ENCODE peak calls at places on chromosomes 7 and 10, in nine cellular contexts. R is CD8-positive, alpha-beta T cell; F is neuronal stem cell; T is upper lobe of right lung; J is left lung; W is IMR-90; Y is naive thymus-derived CD4-positive, alpha-beta T cell; D is mammary epithelial cell; A is fibroblast of lung. O is an unnamed sample. For H3K4me1, the result is how much of the 10 kb centered on the place peaks cover.

GRCh38 chr7:69677054-69677847 is 79.0 kb downstream of the AUTS2 start:
- DNase-seq in T (no peak), D (no peak), R (no peak), Y (no peak), F (no peak), A (no peak), J (no peak), W (no peak), O (no peak)

GRCh38 chr7:85154282-85154937 is 32.4 kb downstream of the SEMA3D start:
- DNase-seq in Y (no peak), W (no peak), T (no peak), F (no peak), D (no peak), A (no peak), J (no peak), R (no peak), O (no peak)

GRCh38 chr10:90319188-90319914 is 538.5 kb downstream of the HTR7 start:
- DNase-seq in W (peak), F (peak), A (peak), Y (no peak), J (no peak), D (peak), T (no peak), R (no peak), O (peak)

GRCh38 chr10:121654021-121654545 is 55.8 kb upstream of the FGFR2 start:
- DNase-seq in W (no peak), Y (no peak), R (no peak), F (no peak), D (no peak), T (no peak), A (no peak), J (no peak), O (no peak)

GRCh38 chr10:61903184-61903990 is 1.9 kb downstream of the ARID5B start:
- DNase-seq in F (peak), Y (peak), J (peak), W (peak), A (peak), T (peak), R (peak), D (peak), O (no peak)

GRCh38 chr7:20197125-20197524 is 20.1 kb downstream of the MACC1 start:
- DNase-seq in R (no peak), A (no peak), J (no peak), Y (no peak), W (peak), T (no peak), D (no peak), F (no peak), O (no peak)

GRCh38 chr10:73796766-73797165 is 11.4 kb downstream of the ZSWIM8 start:
- DNase-seq in J (no peak), Y (no peak), A (no peak), W (no peak), D (no peak), T (peak), R (no peak), F (no peak), O (no peak)

GRCh38 chr10:67015225-67015624 is 89.4 kb downstream of the LRRTM3 start:
- DNase-seq in J (no peak), F (no peak), T (no peak), Y (no peak), A (no peak), R (no peak), D (no peak), W (no peak), O (no peak)

GRCh38 chr7:15508258-15508657 is 53.6 kb downstream of the AGMO start:
- DNase-seq in F (no peak), A (peak), W (peak), J (no peak), Y (no peak), R (no peak), D (no peak), T (no peak), O (no peak)

GRCh38 chr10:62266611-62267010 is 2.0 kb downstream of the RTKN2 start:
- DNase-seq in A (peak), J (no peak), D (peak), F (no peak), W (no peak), T (no peak), R (no peak), Y (no peak), O (no peak)

GRCh38 chr10:132859084-132859855 is 73.3 kb upstream of the NKX6-2 start:
- DNase-seq in A (no peak), T (peak), J (peak), R (no peak), D (no peak), F (no peak), W (no peak), Y (no peak), O (no peak)

GRCh38 chr10:29688230-29688634 is 53.5 kb upstream of the SVIL start:
- DNase-seq in A (peak), R (no peak), T (no peak), D (no peak), Y (no peak), W (no peak), F (peak), J (no peak), O (peak)

GRCh38 chr7:114979388-114979787 is 57.5 kb downstream of the MDFIC start:
- DNase-seq in F (no peak), R (no peak), A (peak), J (no peak), Y (no peak), W (peak), D (peak), T (no peak), O (no peak)

GRCh38 chr10:8105932-8106331 is 51.4 kb downstream of the GATA3 start:
- DNase-seq in F (no peak), D (no peak), T (no peak), A (no peak), Y (no peak), J (no peak), R (no peak), W (no peak), O (no peak)

GRCh38 chr10:100693815-100694214 is 51.6 kb upstream of the PAX2 start:
- DNase-seq in F (no peak), W (no peak), R (no peak), J (no peak), A (no peak), D (no peak), Y (no peak), T (no peak), O (no peak)

GRCh38 chr10:129513312-129513711 is 46.3 kb downstream of the MGMT start:
- DNase-seq in Y (no peak), W (no peak), T (no peak), R (no peak), J (no peak), F (no peak), A (no peak), D (no peak), O (no peak)

GRCh38 chr10:5446390-5446926 is 34.1 kb downstream of the NET1 start:
- DNase-seq in W (peak), R (peak), A (peak), J (peak), F (peak), D (peak), Y (peak), T (peak), O (peak)

GRCh38 chr7:98066208-98066607 is 40.5 kb upstream of the LMTK2 start:
- DNase-seq in J (no peak), T (no peak), R (no peak), Y (no peak), F (no peak), D (no peak), W (no peak), A (no peak), O (no peak)

GRCh38 chr10:74645681-74646080 is 180.7 kb upstream of the KAT6B start:
- DNase-seq in F (no peak), J (no peak), R (no peak), D (no peak), W (no peak), A (no peak), Y (no peak), T (no peak), O (no peak)

GRCh38 chr10:58644311-58644710 is 131.6 kb downstream of the BICC1 start:
- DNase-seq in J (no peak), F (no peak), Y (no peak), R (no peak), W (no peak), T (no peak), A (no peak), D (no peak), O (no peak)
- H3K27ac ChIP-seq in J (no peak), F (no peak), Y (no peak), R (no peak), W (no peak), T (no peak), A (no peak), D (no peak), O (no peak)

DNA sequence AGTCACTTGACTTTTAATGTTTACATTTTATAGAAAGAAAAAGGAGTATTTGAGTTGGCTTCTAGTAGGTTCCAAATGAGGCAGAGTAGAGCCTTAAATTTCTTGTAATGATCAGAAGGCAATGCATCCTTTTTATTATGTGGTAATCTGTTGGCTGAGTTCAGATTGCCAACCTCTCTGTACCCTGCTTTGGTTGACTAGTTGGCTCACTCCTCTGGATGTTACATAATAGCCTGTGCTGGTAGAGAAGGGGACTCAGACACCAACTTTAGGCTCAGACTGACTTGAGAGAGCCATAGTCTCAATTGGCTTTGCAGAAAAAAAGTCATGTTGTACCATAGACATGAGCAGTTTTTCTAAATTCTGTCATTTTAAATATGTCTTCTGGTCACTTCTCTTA is 46.8 kb upstream of the GLCCI1 start:
- DNase-seq in W (no peak), Y (no peak), F (no peak), A (no peak), J (no peak), R (no peak), T (no peak), D (no peak), O (no peak)
- H3K4me1 ChIP-seq in W (under half), Y (under half), F (under half), A (under half), J (under half), R (under half), T (under half), D (under half), O (under half)

GRCh38 chr10:20248309-20248708 is 432.1 kb downstream of the PLXDC2 start:
- DNase-seq in F (no peak), D (no peak), W (no peak), A (no peak), J (no peak), Y (no peak), T (no peak), R (no peak), O (no peak)
- H3K27ac ChIP-seq in F (no peak), D (no peak), W (no peak), A (no peak), J (no peak), Y (no peak), T (no peak), R (no peak), O (no peak)

GRCh38 chr10:72330059-72330426 is 24.7 kb downstream of the DNAJB12 start:
- DNase-seq in J (no peak), T (no peak), Y (no peak), D (no peak), F (no peak), W (no peak), A (no peak), R (no peak), O (no peak)
- H3K4me1 ChIP-seq in J (half or more), T (half or more), Y (half or more), D (half or more), F (half or more), W (under half), A (under half), R (half or more), O (under half)

GRCh38 chr10:71339796-71340589 is 20.9 kb downstream of the SLC29A3 start:
- DNase-seq in J (no peak), Y (no peak), A (no peak), R (no peak), W (no peak), D (peak), F (no peak), T (no peak), O (no peak)

GRCh38 chr10:71344916-71345557 is 26.0 kb downstream of the SLC29A3 start:
- DNase-seq in R (no peak), J (no peak), T (no peak), F (no peak), D (no peak), W (no peak), A (no peak), Y (no peak), O (no peak)

GRCh38 chr10:71345720-71346119 is 26.7 kb downstream of the SLC29A3 start:
- DNase-seq in T (no peak), J (no peak), A (no peak), Y (no peak), F (no peak), R (no peak), W (no peak), D (no peak), O (no peak)

GRCh38 chr10:71344154-71344915 is 25.3 kb downstream of the SLC29A3 start:
- DNase-seq in R (no peak), D (no peak), A (no peak), F (no peak), J (no peak), Y (no peak), T (no peak), W (no peak), O (peak)

GRCh38 chr10:71342850-71343773 is 24.1 kb downstream of the SLC29A3 start:
- DNase-seq in F (no peak), J (no peak), D (no peak), R (no peak), T (no peak), W (peak), Y (no peak), A (peak), O (no peak)
- H3K27ac ChIP-seq in F (no peak), J (no peak), D (no peak), R (no peak), T (peak), W (no peak), Y (no peak), A (no peak), O (no peak)

DNA sequence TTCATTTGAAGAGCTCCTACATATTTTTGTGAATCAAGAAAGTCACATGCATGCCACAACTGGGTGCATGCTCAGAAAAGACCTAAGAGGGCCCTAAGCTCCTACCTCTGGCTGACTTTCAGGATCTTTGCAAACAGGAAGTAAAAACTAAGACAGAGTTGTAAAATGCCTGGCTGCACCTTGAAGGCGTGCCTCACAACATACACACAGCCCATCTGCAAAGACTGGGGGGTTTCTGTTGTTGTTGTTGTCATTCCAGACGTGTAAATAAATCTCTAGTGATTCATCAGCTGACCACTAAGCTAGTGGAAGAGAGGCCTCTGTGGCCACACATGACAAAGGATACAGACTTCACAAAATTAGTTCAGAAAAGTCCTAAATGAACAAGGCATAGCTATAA is 31.8 kb downstream of the SMURF1 start:
- DNase-seq in F (no peak), J (no peak), Y (no peak), D (no peak), A (no peak), T (no peak), W (no peak), R (no peak), O (no peak)
- H3K4me1 ChIP-seq in F (under half), J (half or more), Y (under half), D (under half), A (under half), T (half or more), W (under half), R (under half), O (under half)

O was measured in iPS DF 6.9.